ENCODE peak calls at places on chromosome 7, in seven cellular contexts. One of them, this sample, is unnamed.

GRCh38 chr7:19242246-19242645 is 97.0 kb upstream of the FERD3L start:
- DNase-seq in GM03348: no peak
- DNase-seq in stimulated activated CD4-positive, alpha-beta T cell treated with anti-CD3 and anti-CD28 coated beads, Interleukin-2, amount 100 ng/mL, for 48 hours: no peak
- DNase-seq in LoVo: no peak
- DNase-seq in transverse colon: no peak
- DNase-seq in A549: no peak
- DNase-seq in CD4-positive, CD25-positive, alpha-beta regulatory T cell: no peak
- DNase-seq in this sample: no peak

GRCh38 chr7:151993977-151994676 is 31.3 kb upstream of the GALNT11 start:
- DNase-seq in A549: no peak
- DNase-seq in CD4-positive, CD25-positive, alpha-beta regulatory T cell: no peak
- DNase-seq in LoVo: peak; percentile 10
- DNase-seq in GM03348: no peak
- DNase-seq in stimulated activated CD4-positive, alpha-beta T cell treated with anti-CD3 and anti-CD28 coated beads, Interleukin-2, amount 100 ng/mL, for 48 hours: peak; percentile 15
- DNase-seq in transverse colon: no peak
- DNase-seq in this sample: no peak

GRCh38 chr7:154666768-154667167 is 336.2 kb downstream of the PAXIP1 start:
- DNase-seq in transverse colon: no peak
- DNase-seq in GM03348: no peak
- DNase-seq in stimulated activated CD4-positive, alpha-beta T cell treated with anti-CD3 and anti-CD28 coated beads, Interleukin-2, amount 100 ng/mL, for 48 hours: no peak
- DNase-seq in A549: no peak
- DNase-seq in LoVo: no peak
- DNase-seq in CD4-positive, CD25-positive, alpha-beta regulatory T cell: no peak
- DNase-seq in this sample: no peak

GRCh38 chr7:39181398-39181797 is 203.7 kb downstream of the POU6F2 start:
- DNase-seq in LoVo: no peak
- DNase-seq in stimulated activated CD4-positive, alpha-beta T cell treated with anti-CD3 and anti-CD28 coated beads, Interleukin-2, amount 100 ng/mL, for 48 hours: no peak
- DNase-seq in CD4-positive, CD25-positive, alpha-beta regulatory T cell: no peak
- DNase-seq in A549: no peak
- DNase-seq in GM03348: no peak
- DNase-seq in transverse colon: no peak
- DNase-seq in this sample: no peak

GRCh38 chr7:192035-192649 is at the start of gene FAM20C:
- DNase-seq in stimulated activated CD4-positive, alpha-beta T cell treated with anti-CD3 and anti-CD28 coated beads, Interleukin-2, amount 100 ng/mL, for 48 hours: no peak
- DNase-seq in LoVo: peak; percentile 91
- DNase-seq in A549: peak; percentile 80
- DNase-seq in CD4-positive, CD25-positive, alpha-beta regulatory T cell: peak; percentile 18
- DNase-seq in transverse colon: peak; percentile 83
- DNase-seq in GM03348: peak; percentile 98
- DNase-seq in this sample: no peak

GRCh38 chr7:99557940-99558305 is 519 bp upstream of the ZNF655 start:
- DNase-seq in transverse colon: no peak
- DNase-seq in CD4-positive, CD25-positive, alpha-beta regulatory T cell: no peak
- DNase-seq in GM03348: no peak
- DNase-seq in stimulated activated CD4-positive, alpha-beta T cell treated with anti-CD3 and anti-CD28 coated beads, Interleukin-2, amount 100 ng/mL, for 48 hours: no peak
- DNase-seq in LoVo: no peak
- DNase-seq in A549: no peak
- DNase-seq in this sample: no peak

GRCh38 chr7:132276986-132277716 is 299.1 kb downstream of the PLXNA4 start:
- DNase-seq in GM03348: peak; percentile 62
- DNase-seq in transverse colon: no peak
- DNase-seq in CD4-positive, CD25-positive, alpha-beta regulatory T cell: no peak
- DNase-seq in A549: peak; percentile 75
- DNase-seq in LoVo: no peak
- DNase-seq in stimulated activated CD4-positive, alpha-beta T cell treated with anti-CD3 and anti-CD28 coated beads, Interleukin-2, amount 100 ng/mL, for 48 hours: no peak
- DNase-seq in this sample: no peak

GRCh38 chr7:55733584-55733983 is 129.0 kb downstream of the SEPTIN14 start:
- DNase-seq in A549: no peak
- DNase-seq in LoVo: no peak
- DNase-seq in CD4-positive, CD25-positive, alpha-beta regulatory T cell: no peak
- DNase-seq in stimulated activated CD4-positive, alpha-beta T cell treated with anti-CD3 and anti-CD28 coated beads, Interleukin-2, amount 100 ng/mL, for 48 hours: no peak
- DNase-seq in transverse colon: no peak
- DNase-seq in GM03348: peak; percentile 20
- DNase-seq in this sample: no peak

GRCh38 chr7:77455334-77455733 is 39.2 kb upstream of the GSAP start:
- DNase-seq in GM03348: peak; percentile 85
- DNase-seq in transverse colon: no peak
- DNase-seq in CD4-positive, CD25-positive, alpha-beta regulatory T cell: no peak
- DNase-seq in stimulated activated CD4-positive, alpha-beta T cell treated with anti-CD3 and anti-CD28 coated beads, Interleukin-2, amount 100 ng/mL, for 48 hours: no peak
- DNase-seq in LoVo: no peak
- DNase-seq in A549: peak; percentile 82
- DNase-seq in this sample: no peak

GRCh38 chr7:83457022-83457892 is 191.7 kb downstream of the SEMA3E start:
- DNase-seq in GM03348: peak; percentile 24
- DNase-seq in A549: no peak
- DNase-seq in LoVo: no peak
- DNase-seq in stimulated activated CD4-positive, alpha-beta T cell treated with anti-CD3 and anti-CD28 coated beads, Interleukin-2, amount 100 ng/mL, for 48 hours: no peak
- DNase-seq in transverse colon: no peak
- DNase-seq in CD4-positive, CD25-positive, alpha-beta regulatory T cell: no peak
- DNase-seq in this sample: no peak

GRCh38 chr7:45990276-45990675 is 69.2 kb upstream of the IGFBP3 start:
- DNase-seq in A549: no peak
- DNase-seq in LoVo: no peak
- DNase-seq in GM03348: no peak
- DNase-seq in CD4-positive, CD25-positive, alpha-beta regulatory T cell: no peak
- DNase-seq in stimulated activated CD4-positive, alpha-beta T cell treated with anti-CD3 and anti-CD28 coated beads, Interleukin-2, amount 100 ng/mL, for 48 hours: no peak
- DNase-seq in transverse colon: no peak
- DNase-seq in this sample: no peak

GRCh38 chr7:23383225-23383624 is 84.1 kb downstream of the MALSU1 start:
- DNase-seq in stimulated activated CD4-positive, alpha-beta T cell treated with anti-CD3 and anti-CD28 coated beads, Interleukin-2, amount 100 ng/mL, for 48 hours: no peak
- DNase-seq in A549: no peak
- DNase-seq in LoVo: no peak
- DNase-seq in CD4-positive, CD25-positive, alpha-beta regulatory T cell: no peak
- DNase-seq in GM03348: no peak
- DNase-seq in transverse colon: no peak
- DNase-seq in this sample: no peak

GRCh38 chr7:130814753-130815152 is 80.7 kb upstream of the KLF14 start:
- DNase-seq in CD4-positive, CD25-positive, alpha-beta regulatory T cell: peak; percentile 36
- DNase-seq in A549: peak; percentile 32
- DNase-seq in stimulated activated CD4-positive, alpha-beta T cell treated with anti-CD3 and anti-CD28 coated beads, Interleukin-2, amount 100 ng/mL, for 48 hours: no peak
- DNase-seq in transverse colon: no peak
- DNase-seq in LoVo: no peak
- DNase-seq in GM03348: peak; percentile 59
- DNase-seq in this sample: no peak

GRCh38 chr7:55127622-55128081 is 108.8 kb downstream of the EGFR start:
- DNase-seq in transverse colon: peak; percentile 60
- DNase-seq in LoVo: peak; percentile 41
- DNase-seq in CD4-positive, CD25-positive, alpha-beta regulatory T cell: no peak
- DNase-seq in GM03348: no peak
- DNase-seq in A549: no peak
- DNase-seq in stimulated activated CD4-positive, alpha-beta T cell treated with anti-CD3 and anti-CD28 coated beads, Interleukin-2, amount 100 ng/mL, for 48 hours: no peak
- DNase-seq in this sample: no peak

GRCh38 chr7:40219917-40220316 is 85.1 kb downstream of the SUGCT start:
- DNase-seq in stimulated activated CD4-positive, alpha-beta T cell treated with anti-CD3 and anti-CD28 coated beads, Interleukin-2, amount 100 ng/mL, for 48 hours: no peak
- DNase-seq in A549: no peak
- DNase-seq in transverse colon: no peak
- DNase-seq in CD4-positive, CD25-positive, alpha-beta regulatory T cell: no peak
- DNase-seq in LoVo: no peak
- DNase-seq in GM03348: peak; percentile 58
- DNase-seq in this sample: no peak

This sample was measured in memory B cell.